ENCODE peak calls at places on chromosome 12, in five cellular contexts. P, A, O, W and L are unnamed samples.

GRCh38 chr12:28975564-28976340 is 173.3 kb upstream of the FAR2 start:
- DNase-seq in P (no peak), A (no peak), O (no peak), W (no peak), L (no peak)

GRCh38 chr12:103093499-103094106 is 136.1 kb downstream of the ASCL1 start:
- DNase-seq in P (no peak), A (no peak), O (no peak), W (no peak), L (no peak)

GRCh38 chr12:5168148-5168547 is 124.5 kb downstream of the KCNA5 start:
- DNase-seq in P (no peak), A (no peak), O (no peak), W (no peak), L (no peak)

GRCh38 chr12:122309564-122310121 is 43.3 kb upstream of the VPS33A start:
- DNase-seq in P (no peak), A (no peak), O (no peak), W (no peak), L (no peak)

GRCh38 chr12:87430444-87430843 is 598.8 kb downstream of the C12orf50 start:
- DNase-seq in P (no peak), A (no peak), O (no peak), W (no peak), L (no peak)

GRCh38 chr12:119770146-119770545 is 102.2 kb downstream of the PRKAB1 start:
- DNase-seq in P (no peak), A (no peak), O (no peak), W (no peak), L (no peak)

GRCh38 chr12:19482551-19483109 is 43.3 kb downstream of the AEBP2 start:
- DNase-seq in P (no peak), A (no peak), O (no peak), W (no peak), L (peak; percentile 6)

GRCh38 chr12:17976202-17976601 is 113.8 kb downstream of the RERGL start:
- DNase-seq in P (no peak), A (no peak), O (no peak), W (no peak), L (peak; percentile 70)

GRCh38 chr12:53097564-53098353 is at the start of gene IGFBP6:
- DNase-seq in P (peak; percentile 81), A (peak; percentile 88), O (peak; percentile 77), W (peak; percentile 35), L (peak; percentile 74)

GRCh38 chr12:46461907-46462605 is 89.5 kb upstream of the SLC38A2 start:
- DNase-seq in P (no peak), A (no peak), O (no peak), W (peak; percentile 45), L (no peak)

GRCh38 chr12:43069768-43070221 is 480.2 kb upstream of the PRICKLE1 start:
- DNase-seq in P (no peak), A (peak; percentile 86), O (peak; percentile 22), W (no peak), L (no peak)

GRCh38 chr12:47155457-47156166 is 75.9 kb upstream of the AMIGO2 start:
- DNase-seq in P (no peak), A (no peak), O (no peak), W (peak; percentile 46), L (no peak)

GRCh38 chr12:42741771-42742510 is 152.4 kb upstream of the PRICKLE1 start:
- DNase-seq in P (no peak), A (no peak), O (no peak), W (no peak), L (no peak)

GRCh38 chr12:93766802-93767523 is 89.8 kb downstream of the CRADD start:
- DNase-seq in P (no peak), A (no peak), O (no peak), W (no peak), L (peak; percentile 20)

GRCh38 chr12:12336049-12336411 is 14.0 kb downstream of the MANSC1 start:
- DNase-seq in P (no peak), A (no peak), O (no peak), W (no peak), L (no peak)

GRCh38 chr12:117365072-117365616 is 3.7 kb upstream of the NOS1 start:
- DNase-seq in P (peak; percentile 63), A (no peak), O (no peak), W (peak; percentile 75), L (no peak)

GRCh38 chr12:31000751-31001150 is 72.9 kb upstream of the DDX11 start:
- DNase-seq in P (no peak), A (peak; percentile 26), O (no peak), W (no peak), L (no peak)

GRCh38 chr12:103742349-103742784 is 98.7 kb downstream of the NT5DC3 start:
- DNase-seq in P (no peak), A (no peak), O (no peak), W (peak; percentile 97), L (no peak)

GRCh38 chr12:20492251-20492728 is 124.0 kb downstream of the PDE3A start:
- DNase-seq in P (no peak), A (no peak), O (no peak), W (no peak), L (no peak)

GRCh38 chr12:80648866-80649265 is 58.6 kb upstream of the MYF6 start:
- DNase-seq in P (no peak), A (no peak), O (no peak), W (no peak), L (no peak)

GRCh38 chr12:114902665-114903393 is 218.9 kb upstream of the TBX3 start:
- DNase-seq in P (no peak), A (no peak), O (no peak), W (peak; percentile 85), L (no peak)